ENCODE peak calls at places on chromosomes 3 and 15, in ten cellular contexts. One of them, this sample, is unnamed.

GRCh38 chr15:41790756-41791546 is 16.7 kb downstream of the MAPKBP1 start:
- DNase-seq in H1: no peak
- DNase-seq in stomach: no peak
- DNase-seq in fibroblast of mammary gland: peak
- DNase-seq in LNCaP clone FGC: no peak
- DNase-seq in heart right ventricle: peak
- DNase-seq in H9: no peak
- DNase-seq in IMR-90: peak
- DNase-seq in A549: peak
- DNase-seq in HFFc6: peak
- DNase-seq in this sample: no peak

GRCh38 chr15:64288577-64288976 is 67.4 kb downstream of the CSNK1G1 start:
- DNase-seq in fibroblast of mammary gland: peak
- DNase-seq in H9: no peak
- DNase-seq in IMR-90: peak
- DNase-seq in heart right ventricle: no peak
- DNase-seq in LNCaP clone FGC: no peak
- DNase-seq in A549: no peak
- DNase-seq in stomach: no peak
- DNase-seq in HFFc6: peak
- DNase-seq in H1: no peak
- DNase-seq in this sample: no peak

GRCh38 chr15:52733078-52733477 is 53.9 kb upstream of the ATOSA start:
- DNase-seq in HFFc6: no peak
- DNase-seq in H1: no peak
- DNase-seq in A549: no peak
- DNase-seq in IMR-90: no peak
- DNase-seq in fibroblast of mammary gland: peak
- DNase-seq in H9: no peak
- DNase-seq in heart right ventricle: no peak
- DNase-seq in LNCaP clone FGC: no peak
- DNase-seq in stomach: no peak
- DNase-seq in this sample: no peak

GRCh38 chr15:84572231-84572630 is 28.6 kb upstream of the ZSCAN2 start:
- DNase-seq in heart right ventricle: no peak
- DNase-seq in HFFc6: no peak
- DNase-seq in IMR-90: no peak
- DNase-seq in A549: no peak
- DNase-seq in H1: no peak
- DNase-seq in H9: no peak
- DNase-seq in fibroblast of mammary gland: no peak
- DNase-seq in stomach: no peak
- DNase-seq in LNCaP clone FGC: no peak
- DNase-seq in this sample: no peak

GRCh38 chr3:149848238-149848637 is 35.2 kb downstream of the RNF13 start:
- DNase-seq in HFFc6: no peak
- DNase-seq in IMR-90: no peak
- DNase-seq in H9: no peak
- DNase-seq in fibroblast of mammary gland: no peak
- DNase-seq in stomach: no peak
- DNase-seq in LNCaP clone FGC: no peak
- DNase-seq in heart right ventricle: no peak
- DNase-seq in A549: no peak
- DNase-seq in H1: no peak
- DNase-seq in this sample: no peak

GRCh38 chr3:66348696-66349095 is 127.9 kb downstream of the SLC25A26 start:
- DNase-seq in heart right ventricle: peak
- DNase-seq in A549: no peak
- DNase-seq in H9: no peak
- DNase-seq in HFFc6: no peak
- DNase-seq in stomach: no peak
- DNase-seq in LNCaP clone FGC: no peak
- DNase-seq in H1: no peak
- DNase-seq in IMR-90: no peak
- DNase-seq in fibroblast of mammary gland: no peak
- DNase-seq in this sample: no peak

GRCh38 chr15:67090297-67091072 is 25.1 kb downstream of the SMAD3 start:
- DNase-seq in A549: no peak
- DNase-seq in fibroblast of mammary gland: peak
- DNase-seq in HFFc6: no peak
- DNase-seq in H9: no peak
- DNase-seq in stomach: no peak
- DNase-seq in IMR-90: no peak
- DNase-seq in H1: no peak
- DNase-seq in heart right ventricle: no peak
- DNase-seq in LNCaP clone FGC: no peak
- DNase-seq in this sample: no peak

GRCh38 chr3:53190659-53191058 is 29.6 kb downstream of the PRKCD start:
- DNase-seq in LNCaP clone FGC: no peak
- DNase-seq in A549: no peak
- DNase-seq in stomach: no peak
- DNase-seq in IMR-90: no peak
- DNase-seq in fibroblast of mammary gland: no peak
- DNase-seq in H9: no peak
- DNase-seq in HFFc6: no peak
- DNase-seq in heart right ventricle: no peak
- DNase-seq in H1: no peak
- DNase-seq in this sample: no peak

GRCh38 chr3:169769287-169770181 is at the start of gene ACTRT3:
- DNase-seq in H1: no peak
- DNase-seq in stomach: peak
- DNase-seq in heart right ventricle: peak
- DNase-seq in HFFc6: peak
- DNase-seq in H9: peak
- DNase-seq in LNCaP clone FGC: no peak
- DNase-seq in fibroblast of mammary gland: peak
- DNase-seq in IMR-90: peak
- DNase-seq in A549: peak
- DNase-seq in this sample: peak

GRCh38 chr3:13004376-13004775 is 68.9 kb downstream of the IQSEC1 start:
- DNase-seq in stomach: no peak
- DNase-seq in A549: no peak
- DNase-seq in fibroblast of mammary gland: no peak
- DNase-seq in LNCaP clone FGC: no peak
- DNase-seq in IMR-90: no peak
- DNase-seq in H9: no peak
- DNase-seq in HFFc6: no peak
- DNase-seq in heart right ventricle: no peak
- DNase-seq in H1: no peak
- DNase-seq in this sample: no peak

GRCh38 chr3:123444023-123444422 is 4.9 kb downstream of the ADCY5 start:
- DNase-seq in H9: no peak
- DNase-seq in HFFc6: peak
- DNase-seq in IMR-90: no peak
- DNase-seq in stomach: no peak
- DNase-seq in LNCaP clone FGC: no peak
- DNase-seq in heart right ventricle: peak
- DNase-seq in A549: no peak
- DNase-seq in H1: no peak
- DNase-seq in fibroblast of mammary gland: no peak
- DNase-seq in this sample: no peak

DNA sequence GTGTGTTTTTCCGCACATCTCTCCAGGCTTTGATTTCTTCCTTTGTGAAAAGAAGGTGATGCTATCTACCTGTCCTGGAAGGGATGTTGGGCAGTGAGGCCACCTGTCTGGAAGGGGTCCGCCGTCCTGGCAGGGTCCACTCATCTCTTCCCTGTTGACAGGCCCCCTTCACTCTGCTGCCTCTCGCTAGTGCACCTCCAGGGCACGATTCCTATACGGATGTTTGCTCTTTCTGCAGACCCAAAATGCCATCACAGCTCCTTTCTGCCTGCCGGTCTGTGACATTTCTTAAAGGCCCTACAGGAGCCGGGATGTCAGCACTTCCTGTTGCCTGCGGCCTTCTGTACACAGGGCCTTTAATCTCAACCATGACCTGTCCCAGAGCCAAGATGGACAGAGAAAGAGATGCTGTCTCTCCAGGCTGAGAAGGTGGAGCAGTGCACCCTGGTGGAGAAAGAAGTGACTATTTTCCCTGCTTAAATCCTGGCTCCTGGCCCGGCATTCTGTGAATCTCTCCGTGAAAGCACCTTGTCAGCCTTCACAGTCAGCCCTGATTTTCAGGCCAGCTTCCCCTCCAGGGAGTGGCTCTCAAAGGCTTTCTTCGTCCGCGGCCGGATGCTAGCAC is 7.4 kb downstream of the FAM3D start:
- DNase-seq in IMR-90: peak
- DNase-seq in H9: peak
- DNase-seq in A549: peak
- DNase-seq in H1: peak
- DNase-seq in fibroblast of mammary gland: peak
- DNase-seq in HFFc6: peak
- DNase-seq in LNCaP clone FGC: peak
- DNase-seq in heart right ventricle: peak
- DNase-seq in stomach: peak
- DNase-seq in this sample: peak
- TF ChIP-seq CTCF in IMR-90: peak
- TF ChIP-seq CTCF in H9: peak
- TF ChIP-seq CTCF in A549: peak
- TF ChIP-seq CTCF in H1: peak
- TF ChIP-seq CTCF in fibroblast of mammary gland: peak
- TF ChIP-seq CTCF in HFFc6: peak
- TF ChIP-seq CTCF in LNCaP clone FGC: peak
- TF ChIP-seq CTCF in heart right ventricle: no peak
- TF ChIP-seq CTCF in stomach: peak
- TF ChIP-seq CTCF in this sample: peak

GRCh38 chr15:33314115-33314514 is 3.3 kb downstream of the RYR3 start:
- DNase-seq in HFFc6: no peak
- DNase-seq in heart right ventricle: no peak
- DNase-seq in LNCaP clone FGC: no peak
- DNase-seq in H1: no peak
- DNase-seq in H9: no peak
- DNase-seq in IMR-90: no peak
- DNase-seq in A549: no peak
- DNase-seq in fibroblast of mammary gland: no peak
- DNase-seq in stomach: no peak
- DNase-seq in this sample: no peak

GRCh38 chr15:33313491-33313890 is 2.7 kb downstream of the RYR3 start:
- DNase-seq in A549: no peak
- DNase-seq in HFFc6: no peak
- DNase-seq in stomach: no peak
- DNase-seq in fibroblast of mammary gland: no peak
- DNase-seq in LNCaP clone FGC: no peak
- DNase-seq in H9: no peak
- DNase-seq in IMR-90: no peak
- DNase-seq in H1: no peak
- DNase-seq in heart right ventricle: no peak
- DNase-seq in this sample: no peak

GRCh38 chr15:33311312-33311971 is 675 bp downstream of the RYR3 start:
- DNase-seq in HFFc6: no peak
- DNase-seq in stomach: no peak
- DNase-seq in heart right ventricle: peak
- DNase-seq in LNCaP clone FGC: no peak
- DNase-seq in fibroblast of mammary gland: no peak
- DNase-seq in A549: no peak
- DNase-seq in H1: no peak
- DNase-seq in IMR-90: no peak
- DNase-seq in H9: peak
- DNase-seq in this sample: no peak

GRCh38 chr15:33310481-33311311 is at the start of gene RYR3:
- DNase-seq in stomach: no peak
- DNase-seq in IMR-90: no peak
- DNase-seq in H9: peak
- DNase-seq in fibroblast of mammary gland: peak
- DNase-seq in heart right ventricle: peak
- DNase-seq in HFFc6: no peak
- DNase-seq in H1: no peak
- DNase-seq in LNCaP clone FGC: no peak
- DNase-seq in A549: no peak
- DNase-seq in this sample: no peak

GRCh38 chr15:33309602-33310276 is 1.0 kb upstream of the RYR3 start:
- DNase-seq in H1: no peak
- DNase-seq in A549: peak
- DNase-seq in heart right ventricle: peak
- DNase-seq in LNCaP clone FGC: no peak
- DNase-seq in stomach: no peak
- DNase-seq in HFFc6: no peak
- DNase-seq in H9: peak
- DNase-seq in IMR-90: no peak
- DNase-seq in fibroblast of mammary gland: peak
- DNase-seq in this sample: no peak
- TF ChIP-seq CTCF in H1: peak
- TF ChIP-seq CTCF in A549: peak
- TF ChIP-seq CTCF in heart right ventricle: peak
- TF ChIP-seq CTCF in LNCaP clone FGC: no peak
- TF ChIP-seq CTCF in stomach: no peak
- TF ChIP-seq CTCF in HFFc6: peak
- TF ChIP-seq CTCF in H9: peak
- TF ChIP-seq CTCF in IMR-90: no peak
- TF ChIP-seq CTCF in fibroblast of mammary gland: peak
- TF ChIP-seq CTCF in this sample: no peak

GRCh38 chr3:38163117-38163870 is 2.0 kb upstream of the OXSR1 start:
- DNase-seq in HFFc6: no peak
- DNase-seq in H1: no peak
- DNase-seq in stomach: no peak
- DNase-seq in LNCaP clone FGC: no peak
- DNase-seq in heart right ventricle: no peak
- DNase-seq in A549: peak
- DNase-seq in fibroblast of mammary gland: no peak
- DNase-seq in IMR-90: no peak
- DNase-seq in H9: peak
- DNase-seq in this sample: no peak
- TF ChIP-seq CTCF in HFFc6: peak
- TF ChIP-seq CTCF in H1: no peak
- TF ChIP-seq CTCF in stomach: no peak
- TF ChIP-seq CTCF in LNCaP clone FGC: no peak
- TF ChIP-seq CTCF in heart right ventricle: no peak
- TF ChIP-seq CTCF in A549: no peak
- TF ChIP-seq CTCF in fibroblast of mammary gland: no peak
- TF ChIP-seq CTCF in IMR-90: no peak
- TF ChIP-seq CTCF in H9: peak
- TF ChIP-seq CTCF in this sample: no peak

DNA sequence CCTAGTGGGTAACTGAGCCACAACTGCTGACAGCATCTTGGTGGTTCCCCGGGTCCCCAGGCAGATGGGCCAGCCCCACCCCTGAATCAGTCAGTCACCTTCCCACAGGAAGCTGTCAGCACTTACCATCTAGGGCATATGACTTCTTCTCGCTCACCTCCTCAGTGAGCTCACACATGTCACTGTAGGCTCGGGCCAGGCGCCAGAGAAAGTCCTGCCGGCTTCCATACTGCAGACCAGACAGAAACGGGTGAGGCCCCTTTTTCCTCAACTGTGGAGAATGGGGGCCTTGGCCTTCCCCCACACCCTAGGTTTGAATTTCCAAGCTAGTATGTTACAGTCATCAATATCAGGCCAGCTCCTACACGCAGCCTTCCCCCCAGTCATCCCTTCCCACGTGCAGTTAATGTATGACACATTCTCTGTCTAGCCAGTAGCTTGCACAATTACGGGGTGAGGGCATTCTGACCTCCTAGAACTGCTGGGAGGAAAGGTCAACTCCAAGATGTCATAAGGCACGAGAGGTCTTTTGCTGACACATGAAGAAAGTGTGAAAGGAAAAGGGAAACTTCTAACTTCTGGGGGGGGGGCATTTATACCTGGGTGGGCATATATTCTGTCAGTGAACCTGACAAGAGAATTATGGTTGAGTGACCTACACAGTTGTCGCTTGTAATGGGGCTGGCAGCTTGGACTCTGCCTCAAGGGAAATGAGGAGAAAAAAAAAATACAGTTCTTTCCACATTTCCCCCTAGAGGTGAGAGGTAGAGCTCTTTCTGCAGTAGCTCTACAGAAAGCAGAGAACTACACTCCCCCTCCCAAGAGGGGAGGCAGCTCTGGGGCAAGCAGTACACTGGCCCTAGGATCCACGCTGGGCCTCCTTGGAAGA is 10.9 kb downstream of the RMDN3 start:
- DNase-seq in H9: no peak
- DNase-seq in stomach: no peak
- DNase-seq in A549: peak
- DNase-seq in H1: no peak
- DNase-seq in HFFc6: peak
- DNase-seq in heart right ventricle: no peak
- DNase-seq in LNCaP clone FGC: no peak
- DNase-seq in IMR-90: peak
- DNase-seq in fibroblast of mammary gland: peak
- DNase-seq in this sample: peak
- TF ChIP-seq CTCF in H9: peak
- TF ChIP-seq CTCF in stomach: no peak
- TF ChIP-seq CTCF in A549: no peak
- TF ChIP-seq CTCF in H1: peak
- TF ChIP-seq CTCF in HFFc6: peak
- TF ChIP-seq CTCF in heart right ventricle: no peak
- TF ChIP-seq CTCF in LNCaP clone FGC: no peak
- TF ChIP-seq CTCF in IMR-90: no peak
- TF ChIP-seq CTCF in fibroblast of mammary gland: no peak
- TF ChIP-seq CTCF in this sample: no peak

This sample was measured in body of pancreas.